ENCODE peak calls at places on chromosome 19, in seven cellular contexts. H is activated T-cell treated with anti-CD3 and anti-CD28 coated beads, Interleukin-2, amount 50 U/mL, for 24 hours; L is GDM1; F is central memory CD4-positive, alpha-beta T cell; X is thoracic aorta; N is kidney glomerular epithelial cell; W is DMS153. Q is an unnamed sample.

GRCh38 chr19:3210347-3211017 is 14.0 kb upstream of the CELF5 start:
- DNase-seq in H (peak; percentile 84), L (no peak), F (peak; percentile 49), X (no peak), N (peak; percentile 8), W (no peak), Q (peak; percentile 54)

GRCh38 chr19:38932425-38933179 is 1.9 kb downstream of the MRPS12 start:
- DNase-seq in H (no peak), L (peak; percentile 7), F (peak; percentile 17), X (no peak), N (no peak), W (no peak), Q (no peak)

GRCh38 chr19:33771308-33772101 is 25.2 kb upstream of the KCTD15 start:
- DNase-seq in H (peak; percentile 77), L (peak; percentile 11), F (peak; percentile 42), X (no peak), N (peak; percentile 30), W (peak; percentile 51), Q (peak; percentile 54)

GRCh38 chr19:16164222-16164890 is 9.0 kb downstream of the CIB3 start:
- DNase-seq in H (no peak), L (no peak), F (no peak), X (no peak), N (no peak), W (no peak), Q (no peak)

GRCh38 chr19:39517432-39517831 is 2.5 kb downstream of the SELENOV start:
- DNase-seq in H (no peak), L (no peak), F (no peak), X (no peak), N (no peak), W (no peak), Q (no peak)

GRCh38 chr19:48506138-48506733 is 5.4 kb downstream of the LMTK3 start:
- DNase-seq in H (peak; percentile 49), L (peak; percentile 29), F (peak; percentile 61), X (no peak), N (peak; percentile 40), W (peak; percentile 38), Q (no peak)

GRCh38 chr19:43438291-43439162 is 23.8 kb downstream of the TEX101 start:
- DNase-seq in H (no peak), L (no peak), F (no peak), X (no peak), N (no peak), W (no peak), Q (no peak)

GRCh38 chr19:18442941-18443340 is 5.0 kb upstream of the ISYNA1 start:
- DNase-seq in H (no peak), L (no peak), F (no peak), X (no peak), N (no peak), W (no peak), Q (no peak)

GRCh38 chr19:45972081-45972943 is 1.4 kb downstream of the NOVA2 start:
- DNase-seq in H (peak; percentile 39), L (no peak), F (peak; percentile 47), X (no peak), N (no peak), W (no peak), Q (peak; percentile 28)

GRCh38 chr19:48635966-48636858 is 967 bp downstream of the DBP start:
- DNase-seq in H (peak; percentile 59), L (no peak), F (peak; percentile 19), X (no peak), N (no peak), W (no peak), Q (peak; percentile 62)

GRCh38 chr19:3129112-3129511 is 6.7 kb upstream of the GNA15 start:
- DNase-seq in H (no peak), L (peak; percentile 24), F (peak; percentile 29), X (no peak), N (peak; percentile 23), W (no peak), Q (peak; percentile 45)

GRCh38 chr19:10769533-10770491 is 51.9 kb downstream of the DNM2 start:
- DNase-seq in H (no peak), L (no peak), F (no peak), X (no peak), N (peak; percentile 70), W (no peak), Q (no peak)

GRCh38 chr19:18443831-18444230 is 5.9 kb upstream of the ISYNA1 start:
- DNase-seq in H (no peak), L (no peak), F (no peak), X (no peak), N (no peak), W (no peak), Q (no peak)

GRCh38 chr19:21052902-21053301 is 29.1 kb upstream of the ZNF714 start:
- DNase-seq in H (no peak), L (no peak), F (no peak), X (no peak), N (no peak), W (no peak), Q (no peak)

GRCh38 chr19:2469102-2469914 is 6.6 kb upstream of the GADD45B start:
- DNase-seq in H (peak; percentile 55), L (no peak), F (no peak), X (no peak), N (peak; percentile 40), W (no peak), Q (no peak)

GRCh38 chr19:7119582-7119981 is 50.1 kb downstream of the ZNF557 start:
- DNase-seq in H (no peak), L (no peak), F (no peak), X (no peak), N (no peak), W (no peak), Q (no peak)

GRCh38 chr19:49570997-49571676 is 9.2 kb downstream of the NOSIP start:
- DNase-seq in H (no peak), L (peak; percentile 9), F (no peak), X (no peak), N (no peak), W (no peak), Q (peak; percentile 61)

GRCh38 chr19:46213156-46213555 is 16.4 kb upstream of the IGFL1 start:
- DNase-seq in H (no peak), L (no peak), F (no peak), X (no peak), N (no peak), W (no peak), Q (no peak)

GRCh38 chr19:31349160-31349881 is at the start of gene TSHZ3:
- DNase-seq in H (peak; percentile 70), L (no peak), F (peak; percentile 42), X (no peak), N (peak; percentile 27), W (no peak), Q (peak; percentile 85)

GRCh38 chr19:1276620-1277007 is 1.3 kb downstream of the FAM174C start:
- DNase-seq in H (peak; percentile 72), L (no peak), F (peak; percentile 48), X (no peak), N (no peak), W (no peak), Q (no peak)

GRCh38 chr19:34232566-34233481 is 21.5 kb upstream of the GARRE1 start:
- DNase-seq in H (peak; percentile 45), L (no peak), F (no peak), X (no peak), N (peak; percentile 87), W (no peak), Q (no peak)

GRCh38 chr19:55483681-55484361 is 1.2 kb upstream of the NAT14 start:
- DNase-seq in H (no peak), L (no peak), F (no peak), X (no peak), N (no peak), W (no peak), Q (no peak)

GRCh38 chr19:33225458-33225925 is at the start of gene SLC7A10:
- DNase-seq in H (no peak), L (no peak), F (no peak), X (no peak), N (no peak), W (no peak), Q (no peak)

GRCh38 chr19:33402421-33403220 is 29.1 kb downstream of the CEBPG start:
- DNase-seq in H (no peak), L (no peak), F (no peak), X (no peak), N (no peak), W (no peak), Q (no peak)

GRCh38 chr19:52492201-52492960 is 35.1 kb upstream of the ZNF808 start:
- DNase-seq in H (peak; percentile 28), L (no peak), F (no peak), X (no peak), N (no peak), W (no peak), Q (no peak)

GRCh38 chr19:52689804-52690394 is 44.9 kb downstream of the ZNF611 start:
- DNase-seq in H (peak; percentile 58), L (no peak), F (no peak), X (peak; percentile 4), N (no peak), W (no peak), Q (no peak)

GRCh38 chr19:50046649-50047503 is 21.1 kb downstream of the ZNF473 start:
- DNase-seq in H (peak; percentile 70), L (peak; percentile 26), F (peak; percentile 46), X (peak; percentile 43), N (peak; percentile 5), W (no peak), Q (no peak)

GRCh38 chr19:19201697-19202630 is 1.2 kb downstream of the NR2C2AP start:
- DNase-seq in H (no peak), L (no peak), F (no peak), X (no peak), N (no peak), W (no peak), Q (no peak)

GRCh38 chr19:2034729-2035589 is 16.1 kb downstream of the MKNK2 start:
- DNase-seq in H (peak; percentile 79), L (no peak), F (peak; percentile 56), X (no peak), N (no peak), W (no peak), Q (peak; percentile 47)

GRCh38 chr19:35483089-35483488 is 7.2 kb downstream of the KRTDAP start:
- DNase-seq in H (no peak), L (no peak), F (no peak), X (no peak), N (no peak), W (no peak), Q (no peak)

GRCh38 chr19:18433735-18434398 is 4.1 kb downstream of the ISYNA1 start:
- DNase-seq in H (no peak), L (no peak), F (no peak), X (no peak), N (no peak), W (no peak), Q (no peak)

GRCh38 chr19:5141278-5141925 is 172.5 kb downstream of the KDM4B start:
- DNase-seq in H (no peak), L (no peak), F (no peak), X (no peak), N (no peak), W (no peak), Q (no peak)

GRCh38 chr19:27774337-27774736 is 1438.6 kb downstream of the UQCRFS1 start:
- DNase-seq in H (no peak), L (no peak), F (no peak), X (no peak), N (no peak), W (no peak), Q (no peak)

GRCh38 chr19:48419158-48419920 is 25.9 kb downstream of the GRIN2D start:
- DNase-seq in H (peak; percentile 82), L (peak; percentile 5), F (peak; percentile 72), X (no peak), N (no peak), W (no peak), Q (peak; percentile 50)

Q was measured in HAP-1.